ENCODE peak calls at places on chromosome 11, in six cellular contexts. One of them, this sample, is unnamed.

GRCh38 chr11:85823816-85824215 is 12.9 kb upstream of the SYTL2 start:
- DNase-seq in epithelial cell of esophagus: no peak
- DNase-seq in lung: no peak
- DNase-seq in adrenal gland: no peak
- DNase-seq in astrocyte of the spinal cord: no peak
- DNase-seq in pancreas: no peak
- DNase-seq in this sample: no peak

GRCh38 chr11:100680070-100680469 is 7.0 kb upstream of the ARHGAP42 start:
- DNase-seq in epithelial cell of esophagus: no peak
- DNase-seq in lung: no peak
- DNase-seq in adrenal gland: no peak
- DNase-seq in astrocyte of the spinal cord: peak; percentile 24
- DNase-seq in pancreas: no peak
- DNase-seq in this sample: no peak

GRCh38 chr11:77100166-77101042 is 2.2 kb upstream of the OMP start:
- DNase-seq in epithelial cell of esophagus: no peak
- DNase-seq in lung: no peak
- DNase-seq in adrenal gland: no peak
- DNase-seq in astrocyte of the spinal cord: no peak
- DNase-seq in pancreas: peak; percentile 10
- DNase-seq in this sample: no peak

GRCh38 chr11:134730096-134730495 is 318.1 kb upstream of the B3GAT1 start:
- DNase-seq in epithelial cell of esophagus: no peak
- DNase-seq in lung: no peak
- DNase-seq in adrenal gland: no peak
- DNase-seq in astrocyte of the spinal cord: no peak
- DNase-seq in pancreas: no peak
- DNase-seq in this sample: no peak

GRCh38 chr11:125952973-125953372 is 7.1 kb downstream of the VSIG10L2 start:
- DNase-seq in epithelial cell of esophagus: no peak
- DNase-seq in lung: no peak
- DNase-seq in adrenal gland: no peak
- DNase-seq in astrocyte of the spinal cord: no peak
- DNase-seq in pancreas: peak; percentile 45
- DNase-seq in this sample: no peak

GRCh38 chr11:130411223-130411622 is 17.2 kb downstream of the ADAMTS8 start:
- DNase-seq in epithelial cell of esophagus: no peak
- DNase-seq in lung: no peak
- DNase-seq in adrenal gland: no peak
- DNase-seq in astrocyte of the spinal cord: no peak
- DNase-seq in pancreas: no peak
- DNase-seq in this sample: no peak

GRCh38 chr11:8531312-8531711 is 62.7 kb downstream of the STK33 start:
- DNase-seq in epithelial cell of esophagus: no peak
- DNase-seq in lung: no peak
- DNase-seq in adrenal gland: no peak
- DNase-seq in astrocyte of the spinal cord: no peak
- DNase-seq in pancreas: no peak
- DNase-seq in this sample: no peak

GRCh38 chr11:1221848-1222311 is 986 bp upstream of the MUC5B start:
- DNase-seq in epithelial cell of esophagus: no peak
- DNase-seq in lung: no peak
- DNase-seq in adrenal gland: no peak
- DNase-seq in astrocyte of the spinal cord: no peak
- DNase-seq in pancreas: peak; percentile 24
- DNase-seq in this sample: peak; percentile 9

GRCh38 chr11:134558916-134559616 is 147.0 kb upstream of the B3GAT1 start:
- DNase-seq in epithelial cell of esophagus: no peak
- DNase-seq in lung: no peak
- DNase-seq in adrenal gland: no peak
- DNase-seq in astrocyte of the spinal cord: no peak
- DNase-seq in pancreas: no peak
- DNase-seq in this sample: no peak

GRCh38 chr11:111586305-111586915 is 15.8 kb upstream of the SIK2 start:
- DNase-seq in epithelial cell of esophagus: peak; percentile 66
- DNase-seq in lung: no peak
- DNase-seq in adrenal gland: no peak
- DNase-seq in astrocyte of the spinal cord: peak; percentile 72
- DNase-seq in pancreas: no peak
- DNase-seq in this sample: no peak

GRCh38 chr11:68332186-68332585 is 19.8 kb downstream of the LRP5 start:
- DNase-seq in epithelial cell of esophagus: no peak
- DNase-seq in lung: no peak
- DNase-seq in adrenal gland: no peak
- DNase-seq in astrocyte of the spinal cord: no peak
- DNase-seq in pancreas: no peak
- DNase-seq in this sample: no peak

GRCh38 chr11:1655168-1656060 is 25.8 kb downstream of the KRTAP5-5 start:
- DNase-seq in epithelial cell of esophagus: peak; percentile 34
- DNase-seq in lung: no peak
- DNase-seq in adrenal gland: no peak
- DNase-seq in astrocyte of the spinal cord: no peak
- DNase-seq in pancreas: no peak
- DNase-seq in this sample: no peak

GRCh38 chr11:126277780-126278179 is 5.1 kb upstream of the TIRAP start:
- DNase-seq in epithelial cell of esophagus: no peak
- DNase-seq in lung: no peak
- DNase-seq in adrenal gland: no peak
- DNase-seq in astrocyte of the spinal cord: no peak
- DNase-seq in pancreas: no peak
- DNase-seq in this sample: no peak

GRCh38 chr11:67996622-67997459 is 7.1 kb downstream of the UNC93B1 start:
- DNase-seq in epithelial cell of esophagus: peak; percentile 66
- DNase-seq in lung: peak; percentile 89
- DNase-seq in adrenal gland: peak; percentile 81
- DNase-seq in astrocyte of the spinal cord: no peak
- DNase-seq in pancreas: peak; percentile 80
- DNase-seq in this sample: peak; percentile 98

GRCh38 chr11:95055273-95055897 is 6.2 kb downstream of the KDM4F start:
- DNase-seq in epithelial cell of esophagus: no peak
- DNase-seq in lung: no peak
- DNase-seq in adrenal gland: no peak
- DNase-seq in astrocyte of the spinal cord: no peak
- DNase-seq in pancreas: no peak
- DNase-seq in this sample: no peak

GRCh38 chr11:131370090-131370751 is at the start of gene NTM:
- DNase-seq in epithelial cell of esophagus: peak; percentile 34
- DNase-seq in lung: peak; percentile 53
- DNase-seq in adrenal gland: peak; percentile 75
- DNase-seq in astrocyte of the spinal cord: peak; percentile 26
- DNase-seq in pancreas: peak; percentile 57
- DNase-seq in this sample: no peak

GRCh38 chr11:59611570-59612565 is 3.7 kb downstream of the OSBP start:
- DNase-seq in epithelial cell of esophagus: peak; percentile 18
- DNase-seq in lung: no peak
- DNase-seq in adrenal gland: no peak
- DNase-seq in astrocyte of the spinal cord: no peak
- DNase-seq in pancreas: peak; percentile 40
- DNase-seq in this sample: no peak

GRCh38 chr11:58659910-58660570 is 37.6 kb downstream of the CNTF start:
- DNase-seq in epithelial cell of esophagus: no peak
- DNase-seq in lung: no peak
- DNase-seq in adrenal gland: no peak
- DNase-seq in astrocyte of the spinal cord: no peak
- DNase-seq in pancreas: no peak
- DNase-seq in this sample: no peak

GRCh38 chr11:58392741-58393140 is 13.9 kb downstream of the OR5B3 start:
- DNase-seq in epithelial cell of esophagus: peak; percentile 67
- DNase-seq in lung: no peak
- DNase-seq in adrenal gland: no peak
- DNase-seq in astrocyte of the spinal cord: no peak
- DNase-seq in pancreas: no peak
- DNase-seq in this sample: no peak

GRCh38 chr11:60984616-60985015 is 13.1 kb downstream of the CD6 start:
- DNase-seq in epithelial cell of esophagus: no peak
- DNase-seq in lung: no peak
- DNase-seq in adrenal gland: no peak
- DNase-seq in astrocyte of the spinal cord: no peak
- DNase-seq in pancreas: no peak
- DNase-seq in this sample: no peak

GRCh38 chr11:113338730-113339129 is 24.3 kb downstream of the TTC12 start:
- DNase-seq in epithelial cell of esophagus: no peak
- DNase-seq in lung: no peak
- DNase-seq in adrenal gland: no peak
- DNase-seq in astrocyte of the spinal cord: no peak
- DNase-seq in pancreas: no peak
- DNase-seq in this sample: peak; percentile 30
- TF ChIP-seq CTCF in epithelial cell of esophagus: no peak
- TF ChIP-seq CTCF in lung: no peak
- TF ChIP-seq CTCF in adrenal gland: no peak
- TF ChIP-seq CTCF in astrocyte of the spinal cord: no peak
- TF ChIP-seq CTCF in pancreas: no peak
- TF ChIP-seq CTCF in this sample: no peak

DNA sequence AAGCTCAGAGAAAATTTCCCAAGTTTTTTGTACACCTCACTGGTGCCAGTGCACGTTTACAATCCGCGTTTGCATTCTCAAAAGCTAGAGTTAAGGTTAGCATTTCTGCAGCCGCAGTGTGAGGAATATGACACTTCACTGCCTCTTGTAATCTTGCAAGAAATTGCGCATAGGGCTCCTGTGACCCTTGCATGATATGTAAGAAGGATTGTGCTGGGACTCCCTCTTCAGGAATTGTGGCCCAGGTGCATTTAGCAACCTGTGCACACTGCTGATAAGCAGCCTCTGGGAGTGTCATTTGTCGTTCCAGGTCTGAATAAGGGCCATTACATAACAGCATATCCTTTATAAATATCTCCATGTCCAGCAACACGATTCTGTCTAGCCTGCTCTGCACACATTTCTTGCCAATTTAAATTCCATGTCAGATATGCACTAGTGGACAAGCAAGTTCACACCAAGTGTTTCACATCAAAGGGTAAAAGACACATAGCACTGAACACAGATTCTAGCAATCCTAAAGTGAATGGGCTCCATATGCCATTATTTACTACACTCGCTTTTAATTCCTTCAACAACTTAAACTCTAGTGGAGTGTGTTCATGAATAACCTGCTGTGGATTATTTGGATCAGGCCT is 69.2 kb upstream of the INCENP start:
- DNase-seq in epithelial cell of esophagus: peak; percentile 85
- DNase-seq in lung: peak; percentile 62
- DNase-seq in adrenal gland: no peak
- DNase-seq in astrocyte of the spinal cord: peak; percentile 20
- DNase-seq in pancreas: no peak
- DNase-seq in this sample: peak; percentile 14
- TF ChIP-seq CTCF in epithelial cell of esophagus: peak; percentile 68
- TF ChIP-seq CTCF in lung: peak; percentile 27
- TF ChIP-seq CTCF in adrenal gland: peak; percentile 5
- TF ChIP-seq CTCF in astrocyte of the spinal cord: peak; percentile 31
- TF ChIP-seq CTCF in pancreas: no peak
- TF ChIP-seq CTCF in this sample: no peak

GRCh38 chr11:65116370-65117205 is 913 bp downstream of the ZNHIT2 start:
- DNase-seq in epithelial cell of esophagus: peak; percentile 85
- DNase-seq in lung: no peak
- DNase-seq in adrenal gland: peak; percentile 78
- DNase-seq in astrocyte of the spinal cord: peak; percentile 21
- DNase-seq in pancreas: peak; percentile 75
- DNase-seq in this sample: no peak

GRCh38 chr11:65120831-65121230 is 1.1 kb downstream of the FAU start:
- DNase-seq in epithelial cell of esophagus: no peak
- DNase-seq in lung: no peak
- DNase-seq in adrenal gland: peak; percentile 12
- DNase-seq in astrocyte of the spinal cord: no peak
- DNase-seq in pancreas: no peak
- DNase-seq in this sample: no peak

GRCh38 chr11:65119670-65119995 is 2.1 kb upstream of the ZNHIT2 start:
- DNase-seq in epithelial cell of esophagus: no peak
- DNase-seq in lung: no peak
- DNase-seq in adrenal gland: no peak
- DNase-seq in astrocyte of the spinal cord: no peak
- DNase-seq in pancreas: no peak
- DNase-seq in this sample: no peak

GRCh38 chr11:65117206-65118096 is at the start of gene ZNHIT2:
- DNase-seq in epithelial cell of esophagus: peak; percentile 99
- DNase-seq in lung: peak; percentile 100
- DNase-seq in adrenal gland: peak; percentile 99
- DNase-seq in astrocyte of the spinal cord: peak; percentile 99
- DNase-seq in pancreas: peak; percentile 100
- DNase-seq in this sample: peak; percentile 100

DNA sequence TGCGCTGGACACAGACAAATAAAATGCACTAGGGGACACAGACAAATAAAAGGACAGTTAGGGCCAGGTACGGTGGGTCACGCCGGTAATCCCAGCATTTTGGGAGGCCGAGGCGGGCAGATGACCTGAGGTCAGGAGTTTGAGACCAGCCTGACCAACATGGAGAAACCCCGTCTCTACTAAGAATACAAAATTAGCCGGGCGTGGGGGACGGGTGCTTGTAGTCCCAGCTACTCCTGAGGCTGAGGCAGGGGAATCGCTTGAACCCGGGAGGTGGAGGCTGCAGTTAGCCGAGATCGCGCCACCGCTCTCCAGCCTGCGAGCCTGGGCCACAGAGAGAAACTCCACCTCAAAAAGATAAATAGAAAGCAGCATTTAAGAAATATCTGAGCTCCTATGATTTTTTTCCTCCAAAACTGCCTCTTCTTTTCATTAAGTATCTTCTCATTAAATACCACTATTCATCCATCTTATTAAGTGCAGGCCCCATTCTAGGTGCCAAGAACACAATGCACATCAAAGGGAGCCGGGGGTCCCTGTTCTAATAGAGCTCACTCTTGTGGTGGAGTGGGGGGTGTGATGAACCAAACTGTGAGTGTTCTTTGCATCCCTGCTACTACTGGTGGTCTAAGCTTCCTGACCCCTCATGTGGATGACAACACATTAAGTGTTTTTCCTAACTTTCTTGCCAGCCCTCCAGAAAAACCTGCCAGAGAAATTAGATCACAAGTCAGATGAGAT is 766 bp upstream of the ZNHIT2 start:
- DNase-seq in epithelial cell of esophagus: no peak
- DNase-seq in lung: no peak
- DNase-seq in adrenal gland: no peak
- DNase-seq in astrocyte of the spinal cord: no peak
- DNase-seq in pancreas: peak; percentile 58
- DNase-seq in this sample: no peak
- TF ChIP-seq CTCF in epithelial cell of esophagus: no peak
- TF ChIP-seq CTCF in lung: no peak
- TF ChIP-seq CTCF in adrenal gland: no peak
- TF ChIP-seq CTCF in astrocyte of the spinal cord: no peak
- TF ChIP-seq CTCF in pancreas: no peak
- TF ChIP-seq CTCF in this sample: peak; percentile 29

GRCh38 chr11:120626791-120627190 is 115.2 kb downstream of the GRIK4 start:
- DNase-seq in epithelial cell of esophagus: no peak
- DNase-seq in lung: no peak
- DNase-seq in adrenal gland: no peak
- DNase-seq in astrocyte of the spinal cord: no peak
- DNase-seq in pancreas: no peak
- DNase-seq in this sample: no peak

GRCh38 chr11:120627535-120628163 is 116.1 kb downstream of the GRIK4 start:
- DNase-seq in epithelial cell of esophagus: no peak
- DNase-seq in lung: no peak
- DNase-seq in adrenal gland: no peak
- DNase-seq in astrocyte of the spinal cord: no peak
- DNase-seq in pancreas: no peak
- DNase-seq in this sample: no peak

GRCh38 chr11:120618399-120618798 is 106.9 kb downstream of the GRIK4 start:
- DNase-seq in epithelial cell of esophagus: no peak
- DNase-seq in lung: no peak
- DNase-seq in adrenal gland: no peak
- DNase-seq in astrocyte of the spinal cord: no peak
- DNase-seq in pancreas: no peak
- DNase-seq in this sample: no peak

GRCh38 chr11:120625565-120625964 is 114.0 kb downstream of the GRIK4 start:
- DNase-seq in epithelial cell of esophagus: no peak
- DNase-seq in lung: no peak
- DNase-seq in adrenal gland: no peak
- DNase-seq in astrocyte of the spinal cord: no peak
- DNase-seq in pancreas: no peak
- DNase-seq in this sample: no peak

GRCh38 chr11:120622189-120622912 is 110.8 kb downstream of the GRIK4 start:
- DNase-seq in epithelial cell of esophagus: no peak
- DNase-seq in lung: no peak
- DNase-seq in adrenal gland: no peak
- DNase-seq in astrocyte of the spinal cord: no peak
- DNase-seq in pancreas: no peak
- DNase-seq in this sample: peak; percentile 46
- TF ChIP-seq CTCF in epithelial cell of esophagus: peak; percentile 8
- TF ChIP-seq CTCF in lung: no peak
- TF ChIP-seq CTCF in adrenal gland: no peak
- TF ChIP-seq CTCF in astrocyte of the spinal cord: no peak
- TF ChIP-seq CTCF in pancreas: no peak
- TF ChIP-seq CTCF in this sample: peak; percentile 50

This sample was measured in WTC11.